ENCODE peak calls at places on chromosome 13, in five cellular contexts. T is NCI-H748 treated with DMSO at 0.1 percent for 48 hours, A is NCI-H774, C is head of caudate nucleus, X is C1 segment of cervical spinal cord. F is an unnamed sample.

GRCh38 chr13:37741536-37741935 is 128.0 kb downstream of the TRPC4 start:
- DNase-seq in A (no peak), C (no peak), X (no peak), T (no peak), F (no peak)

GRCh38 chr13:50448535-50448981 is 394.9 kb downstream of the DLEU7 start:
- DNase-seq in X (no peak), T (no peak), A (peak), C (no peak), F (no peak)

GRCh38 chr13:102825400-102825799 is 20.4 kb upstream of the ERCC5 start:
- DNase-seq in T (no peak), C (no peak), X (no peak), A (no peak), F (no peak)

GRCh38 chr13:80030491-80030890 is 310.4 kb downstream of the SPRY2 start:
- DNase-seq in X (no peak), C (peak), A (no peak), T (no peak), F (peak)

GRCh38 chr13:46339035-46339666 is 47.9 kb downstream of the RUBCNL start:
- DNase-seq in X (no peak), A (no peak), C (peak), T (no peak), F (no peak)

GRCh38 chr13:80685942-80686341 is 345.0 kb upstream of the SPRY2 start:
- DNase-seq in X (no peak), C (no peak), A (no peak), T (no peak), F (no peak)

GRCh38 chr13:104750377-104750776 is 1684.2 kb upstream of the SLC10A2 start:
- DNase-seq in T (no peak), A (no peak), C (no peak), X (no peak), F (no peak)

GRCh38 chr13:27362064-27362751 is 62.2 kb upstream of the GTF3A start:
- DNase-seq in C (peak), X (peak), T (peak), A (peak), F (peak)

GRCh38 chr13:88840085-88840484 is 1168.9 kb downstream of the SLITRK5 start:
- DNase-seq in T (no peak), A (no peak), C (no peak), X (no peak), F (no peak)

GRCh38 chr13:65292488-65292901 is 1937.6 kb downstream of the PCDH9 start:
- DNase-seq in A (no peak), X (no peak), C (peak), T (peak), F (no peak)

GRCh38 chr13:85864963-85865530 is 65.8 kb upstream of the SLITRK6 start:
- DNase-seq in C (no peak), A (no peak), X (no peak), T (peak), F (no peak)

GRCh38 chr13:45231722-45232121 is 30.9 kb upstream of the KCTD4 start:
- DNase-seq in A (no peak), C (no peak), T (peak), X (no peak), F (no peak)

GRCh38 chr13:74555291-74556001 is 421.2 kb upstream of the KLF12 start:
- DNase-seq in A (no peak), X (no peak), T (no peak), C (no peak), F (no peak)

GRCh38 chr13:100269837-100270236 is 180.9 kb downstream of the PCCA start:
- DNase-seq in A (no peak), X (peak), C (peak), T (no peak), F (peak)

GRCh38 chr13:111216166-111216960 is 101.3 kb downstream of the ARHGEF7 start:
- DNase-seq in T (no peak), A (peak), X (no peak), C (peak), F (peak)

GRCh38 chr13:47661076-47661475 is 340.0 kb downstream of the SUCLA2 start:
- DNase-seq in X (no peak), T (no peak), A (no peak), C (no peak), F (no peak)

GRCh38 chr13:51920267-51920666 is 58.5 kb downstream of the CCDC70 start:
- DNase-seq in T (no peak), A (no peak), C (no peak), X (no peak), F (no peak)

GRCh38 chr13:77002590-77003190 is 10.8 kb downstream of the CLN5 start:
- DNase-seq in C (no peak), T (peak), X (no peak), A (no peak), F (no peak)

GRCh38 chr13:33279898-33280549 is 5.5 kb downstream of the STARD13 start:
- DNase-seq in X (no peak), C (no peak), A (no peak), T (no peak), F (no peak)

GRCh38 chr13:111418101-111418500 is 97.7 kb downstream of the TEX29 start:
- DNase-seq in X (no peak), A (no peak), T (no peak), C (no peak), F (no peak)

GRCh38 chr13:29893438-29893837 is 43.0 kb upstream of the UBL3 start:
- DNase-seq in X (no peak), T (no peak), C (no peak), A (no peak), F (no peak)

GRCh38 chr13:26984337-26984736 is 187.3 kb downstream of the USP12 start:
- DNase-seq in C (no peak), X (no peak), A (no peak), T (no peak), F (no peak)

GRCh38 chr13:97307882-97308624 is 85.9 kb downstream of the MBNL2 start:
- DNase-seq in A (no peak), X (no peak), T (no peak), C (peak), F (peak)

GRCh38 chr13:48687249-48687648 is 33.5 kb downstream of the CYSLTR2 start:
- DNase-seq in C (no peak), A (no peak), T (no peak), X (no peak), F (no peak)

GRCh38 chr13:23673354-23673753 is 103.1 kb downstream of the TNFRSF19 start:
- DNase-seq in T (no peak), A (no peak), C (peak), X (no peak), F (no peak)

GRCh38 chr13:40170982-40171381 is 495.5 kb downstream of the FOXO1 start:
- DNase-seq in T (no peak), X (no peak), A (no peak), C (no peak), F (no peak)

GRCh38 chr13:30125422-30126073 is 181.8 kb downstream of the KATNAL1 start:
- DNase-seq in C (no peak), X (no peak), A (peak), T (no peak), F (no peak)

GRCh38 chr13:73338389-73338788 is 279.6 kb downstream of the KLF5 start:
- DNase-seq in C (no peak), A (no peak), T (no peak), X (no peak), F (no peak)

GRCh38 chr13:23549724-23550123 is 20.5 kb upstream of the TNFRSF19 start:
- DNase-seq in C (no peak), T (no peak), A (no peak), X (no peak), F (no peak)

GRCh38 chr13:42574011-42574410 is at the start of gene TNFSF11:
- DNase-seq in T (no peak), A (no peak), X (no peak), C (no peak), F (no peak)

GRCh38 chr13:23621316-23621645 is 51.1 kb downstream of the TNFRSF19 start:
- DNase-seq in X (no peak), T (no peak), C (no peak), A (no peak), F (no peak)

GRCh38 chr13:29162638-29163037 is 342.5 kb downstream of the MTUS2 start:
- DNase-seq in A (no peak), C (no peak), X (no peak), T (no peak), F (peak)

GRCh38 chr13:39590466-39591036 is 12.4 kb downstream of the LHFPL6 start:
- DNase-seq in X (no peak), A (no peak), C (no peak), T (no peak), F (no peak)